ENCODE peak calls at places on chromosomes 4 and X, in nine cellular contexts. One of them, this sample, is unnamed.

GRCh38 chr4:172982151-172982590 is 186.4 kb upstream of the GALNT7 start:
- DNase-seq in GM23248: peak
- DNase-seq in CD8-positive, alpha-beta memory T cell: no peak
- DNase-seq in activated T-cell treated with anti-CD3 and anti-CD28 coated beads for 48 hours: no peak
- DNase-seq in GM12865: peak
- DNase-seq in brain microvascular endothelial cell: peak
- DNase-seq in left ventricle myocardium superior: no peak
- DNase-seq in stimulated activated effector memory CD8-positive, alpha-beta T cell treated with anti-CD3 and anti-CD28 coated beads, Interleukin-12 subunit alpha, Interleukin-12 subunit beta, amount 100 ng/mL, for 72 hours: no peak
- DNase-seq in T-helper 1 cell: no peak
- DNase-seq in this sample: peak

GRCh38 chrX:1451676-1452496 is 823 bp downstream of the ASMTL start:
- DNase-seq in GM23248: no peak
- DNase-seq in CD8-positive, alpha-beta memory T cell: no peak
- DNase-seq in activated T-cell treated with anti-CD3 and anti-CD28 coated beads for 48 hours: no peak
- DNase-seq in GM12865: no peak
- DNase-seq in brain microvascular endothelial cell: no peak
- DNase-seq in left ventricle myocardium superior: peak
- DNase-seq in stimulated activated effector memory CD8-positive, alpha-beta T cell treated with anti-CD3 and anti-CD28 coated beads, Interleukin-12 subunit alpha, Interleukin-12 subunit beta, amount 100 ng/mL, for 72 hours: no peak
- DNase-seq in T-helper 1 cell: no peak
- DNase-seq in this sample: no peak

GRCh38 chrX:105190252-105190853 is 30.1 kb downstream of the TEX13A start:
- DNase-seq in GM23248: peak
- DNase-seq in CD8-positive, alpha-beta memory T cell: no peak
- DNase-seq in activated T-cell treated with anti-CD3 and anti-CD28 coated beads for 48 hours: no peak
- DNase-seq in GM12865: peak
- DNase-seq in brain microvascular endothelial cell: peak
- DNase-seq in left ventricle myocardium superior: no peak
- DNase-seq in stimulated activated effector memory CD8-positive, alpha-beta T cell treated with anti-CD3 and anti-CD28 coated beads, Interleukin-12 subunit alpha, Interleukin-12 subunit beta, amount 100 ng/mL, for 72 hours: no peak
- DNase-seq in T-helper 1 cell: peak
- DNase-seq in this sample: no peak

GRCh38 chr4:183171484-183172267 is 72.6 kb downstream of the WWC2 start:
- DNase-seq in GM23248: peak
- DNase-seq in CD8-positive, alpha-beta memory T cell: no peak
- DNase-seq in activated T-cell treated with anti-CD3 and anti-CD28 coated beads for 48 hours: no peak
- DNase-seq in GM12865: no peak
- DNase-seq in brain microvascular endothelial cell: no peak
- DNase-seq in left ventricle myocardium superior: no peak
- DNase-seq in stimulated activated effector memory CD8-positive, alpha-beta T cell treated with anti-CD3 and anti-CD28 coated beads, Interleukin-12 subunit alpha, Interleukin-12 subunit beta, amount 100 ng/mL, for 72 hours: no peak
- DNase-seq in T-helper 1 cell: no peak
- DNase-seq in this sample: no peak

GRCh38 chr4:101304916-101305315 is 42.4 kb downstream of the PPP3CA start:
- DNase-seq in GM23248: peak
- DNase-seq in CD8-positive, alpha-beta memory T cell: no peak
- DNase-seq in activated T-cell treated with anti-CD3 and anti-CD28 coated beads for 48 hours: no peak
- DNase-seq in GM12865: no peak
- DNase-seq in brain microvascular endothelial cell: peak
- DNase-seq in left ventricle myocardium superior: no peak
- DNase-seq in stimulated activated effector memory CD8-positive, alpha-beta T cell treated with anti-CD3 and anti-CD28 coated beads, Interleukin-12 subunit alpha, Interleukin-12 subunit beta, amount 100 ng/mL, for 72 hours: no peak
- DNase-seq in T-helper 1 cell: no peak
- DNase-seq in this sample: no peak

GRCh38 chrX:71998836-71999509 is 88.3 kb downstream of the NHSL2 start:
- DNase-seq in GM23248: peak
- DNase-seq in CD8-positive, alpha-beta memory T cell: peak
- DNase-seq in activated T-cell treated with anti-CD3 and anti-CD28 coated beads for 48 hours: no peak
- DNase-seq in GM12865: peak
- DNase-seq in brain microvascular endothelial cell: no peak
- DNase-seq in left ventricle myocardium superior: no peak
- DNase-seq in stimulated activated effector memory CD8-positive, alpha-beta T cell treated with anti-CD3 and anti-CD28 coated beads, Interleukin-12 subunit alpha, Interleukin-12 subunit beta, amount 100 ng/mL, for 72 hours: no peak
- DNase-seq in T-helper 1 cell: peak
- DNase-seq in this sample: no peak

GRCh38 chr4:85669204-85669603 is 194.3 kb downstream of the ARHGAP24 start:
- DNase-seq in GM23248: no peak
- DNase-seq in CD8-positive, alpha-beta memory T cell: no peak
- DNase-seq in activated T-cell treated with anti-CD3 and anti-CD28 coated beads for 48 hours: no peak
- DNase-seq in GM12865: no peak
- DNase-seq in brain microvascular endothelial cell: no peak
- DNase-seq in left ventricle myocardium superior: no peak
- DNase-seq in stimulated activated effector memory CD8-positive, alpha-beta T cell treated with anti-CD3 and anti-CD28 coated beads, Interleukin-12 subunit alpha, Interleukin-12 subunit beta, amount 100 ng/mL, for 72 hours: no peak
- DNase-seq in T-helper 1 cell: no peak
- DNase-seq in this sample: no peak

GRCh38 chr4:112130903-112131302 is 14.4 kb upstream of the FAM241A start:
- DNase-seq in GM23248: peak
- DNase-seq in CD8-positive, alpha-beta memory T cell: no peak
- DNase-seq in activated T-cell treated with anti-CD3 and anti-CD28 coated beads for 48 hours: no peak
- DNase-seq in GM12865: no peak
- DNase-seq in brain microvascular endothelial cell: no peak
- DNase-seq in left ventricle myocardium superior: no peak
- DNase-seq in stimulated activated effector memory CD8-positive, alpha-beta T cell treated with anti-CD3 and anti-CD28 coated beads, Interleukin-12 subunit alpha, Interleukin-12 subunit beta, amount 100 ng/mL, for 72 hours: no peak
- DNase-seq in T-helper 1 cell: no peak
- DNase-seq in this sample: no peak

GRCh38 chr4:55004831-55005230 is 120.6 kb downstream of the KDR start:
- DNase-seq in GM23248: no peak
- DNase-seq in CD8-positive, alpha-beta memory T cell: no peak
- DNase-seq in activated T-cell treated with anti-CD3 and anti-CD28 coated beads for 48 hours: no peak
- DNase-seq in GM12865: no peak
- DNase-seq in brain microvascular endothelial cell: peak
- DNase-seq in left ventricle myocardium superior: no peak
- DNase-seq in stimulated activated effector memory CD8-positive, alpha-beta T cell treated with anti-CD3 and anti-CD28 coated beads, Interleukin-12 subunit alpha, Interleukin-12 subunit beta, amount 100 ng/mL, for 72 hours: no peak
- DNase-seq in T-helper 1 cell: no peak
- DNase-seq in this sample: no peak

GRCh38 chr4:76301068-76301774 is 5.3 kb upstream of the STBD1 start:
- DNase-seq in GM23248: peak
- DNase-seq in CD8-positive, alpha-beta memory T cell: no peak
- DNase-seq in activated T-cell treated with anti-CD3 and anti-CD28 coated beads for 48 hours: peak
- DNase-seq in GM12865: peak
- DNase-seq in brain microvascular endothelial cell: peak
- DNase-seq in left ventricle myocardium superior: no peak
- DNase-seq in stimulated activated effector memory CD8-positive, alpha-beta T cell treated with anti-CD3 and anti-CD28 coated beads, Interleukin-12 subunit alpha, Interleukin-12 subunit beta, amount 100 ng/mL, for 72 hours: peak
- DNase-seq in T-helper 1 cell: peak
- DNase-seq in this sample: peak

GRCh38 chrX:40105791-40106676 is 8.3 kb upstream of the BCOR start:
- DNase-seq in GM23248: peak
- DNase-seq in CD8-positive, alpha-beta memory T cell: peak
- DNase-seq in activated T-cell treated with anti-CD3 and anti-CD28 coated beads for 48 hours: peak
- DNase-seq in GM12865: peak
- DNase-seq in brain microvascular endothelial cell: no peak
- DNase-seq in left ventricle myocardium superior: peak
- DNase-seq in stimulated activated effector memory CD8-positive, alpha-beta T cell treated with anti-CD3 and anti-CD28 coated beads, Interleukin-12 subunit alpha, Interleukin-12 subunit beta, amount 100 ng/mL, for 72 hours: peak
- DNase-seq in T-helper 1 cell: peak
- DNase-seq in this sample: peak

GRCh38 chr4:80788798-80789197 is 241.7 kb upstream of the BMP3 start:
- DNase-seq in GM23248: peak
- DNase-seq in CD8-positive, alpha-beta memory T cell: no peak
- DNase-seq in activated T-cell treated with anti-CD3 and anti-CD28 coated beads for 48 hours: no peak
- DNase-seq in GM12865: no peak
- DNase-seq in brain microvascular endothelial cell: no peak
- DNase-seq in left ventricle myocardium superior: no peak
- DNase-seq in stimulated activated effector memory CD8-positive, alpha-beta T cell treated with anti-CD3 and anti-CD28 coated beads, Interleukin-12 subunit alpha, Interleukin-12 subunit beta, amount 100 ng/mL, for 72 hours: no peak
- DNase-seq in T-helper 1 cell: no peak
- DNase-seq in this sample: no peak

GRCh38 chr4:108887034-108887433 is 124.2 kb upstream of the ETNPPL start:
- DNase-seq in GM23248: no peak
- DNase-seq in CD8-positive, alpha-beta memory T cell: no peak
- DNase-seq in activated T-cell treated with anti-CD3 and anti-CD28 coated beads for 48 hours: no peak
- DNase-seq in GM12865: no peak
- DNase-seq in brain microvascular endothelial cell: no peak
- DNase-seq in left ventricle myocardium superior: no peak
- DNase-seq in stimulated activated effector memory CD8-positive, alpha-beta T cell treated with anti-CD3 and anti-CD28 coated beads, Interleukin-12 subunit alpha, Interleukin-12 subunit beta, amount 100 ng/mL, for 72 hours: no peak
- DNase-seq in T-helper 1 cell: no peak
- DNase-seq in this sample: no peak

GRCh38 chrX:150293311-150294013 is 69.7 kb upstream of the MAMLD1 start:
- DNase-seq in GM23248: no peak
- DNase-seq in CD8-positive, alpha-beta memory T cell: no peak
- DNase-seq in activated T-cell treated with anti-CD3 and anti-CD28 coated beads for 48 hours: no peak
- DNase-seq in GM12865: no peak
- DNase-seq in brain microvascular endothelial cell: no peak
- DNase-seq in left ventricle myocardium superior: no peak
- DNase-seq in stimulated activated effector memory CD8-positive, alpha-beta T cell treated with anti-CD3 and anti-CD28 coated beads, Interleukin-12 subunit alpha, Interleukin-12 subunit beta, amount 100 ng/mL, for 72 hours: no peak
- DNase-seq in T-helper 1 cell: no peak
- DNase-seq in this sample: no peak

GRCh38 chr4:92387459-92388069 is 83.8 kb downstream of the GRID2 start:
- DNase-seq in GM23248: peak
- DNase-seq in CD8-positive, alpha-beta memory T cell: no peak
- DNase-seq in activated T-cell treated with anti-CD3 and anti-CD28 coated beads for 48 hours: no peak
- DNase-seq in GM12865: peak
- DNase-seq in brain microvascular endothelial cell: peak
- DNase-seq in left ventricle myocardium superior: no peak
- DNase-seq in stimulated activated effector memory CD8-positive, alpha-beta T cell treated with anti-CD3 and anti-CD28 coated beads, Interleukin-12 subunit alpha, Interleukin-12 subunit beta, amount 100 ng/mL, for 72 hours: no peak
- DNase-seq in T-helper 1 cell: no peak
- DNase-seq in this sample: no peak

GRCh38 chr4:76607266-76607799 is 172.3 kb downstream of the SHROOM3 start:
- DNase-seq in GM23248: peak
- DNase-seq in CD8-positive, alpha-beta memory T cell: no peak
- DNase-seq in activated T-cell treated with anti-CD3 and anti-CD28 coated beads for 48 hours: no peak
- DNase-seq in GM12865: peak
- DNase-seq in brain microvascular endothelial cell: no peak
- DNase-seq in left ventricle myocardium superior: no peak
- DNase-seq in stimulated activated effector memory CD8-positive, alpha-beta T cell treated with anti-CD3 and anti-CD28 coated beads, Interleukin-12 subunit alpha, Interleukin-12 subunit beta, amount 100 ng/mL, for 72 hours: no peak
- DNase-seq in T-helper 1 cell: no peak
- DNase-seq in this sample: peak

GRCh38 chr4:23827971-23828680 is 61.7 kb downstream of the PPARGC1A start:
- DNase-seq in GM23248: no peak
- DNase-seq in CD8-positive, alpha-beta memory T cell: no peak
- DNase-seq in activated T-cell treated with anti-CD3 and anti-CD28 coated beads for 48 hours: no peak
- DNase-seq in GM12865: no peak
- DNase-seq in brain microvascular endothelial cell: no peak
- DNase-seq in left ventricle myocardium superior: no peak
- DNase-seq in stimulated activated effector memory CD8-positive, alpha-beta T cell treated with anti-CD3 and anti-CD28 coated beads, Interleukin-12 subunit alpha, Interleukin-12 subunit beta, amount 100 ng/mL, for 72 hours: no peak
- DNase-seq in T-helper 1 cell: no peak
- DNase-seq in this sample: no peak

GRCh38 chr4:51843309-51844156 is 580 bp downstream of the DCUN1D4 start:
- DNase-seq in GM23248: peak
- DNase-seq in CD8-positive, alpha-beta memory T cell: peak
- DNase-seq in activated T-cell treated with anti-CD3 and anti-CD28 coated beads for 48 hours: no peak
- DNase-seq in GM12865: peak
- DNase-seq in brain microvascular endothelial cell: peak
- DNase-seq in left ventricle myocardium superior: peak
- DNase-seq in stimulated activated effector memory CD8-positive, alpha-beta T cell treated with anti-CD3 and anti-CD28 coated beads, Interleukin-12 subunit alpha, Interleukin-12 subunit beta, amount 100 ng/mL, for 72 hours: no peak
- DNase-seq in T-helper 1 cell: peak
- DNase-seq in this sample: no peak

GRCh38 chr4:37453004-37453360 is 208.4 kb downstream of the NWD2 start:
- DNase-seq in GM23248: peak
- DNase-seq in CD8-positive, alpha-beta memory T cell: peak
- DNase-seq in activated T-cell treated with anti-CD3 and anti-CD28 coated beads for 48 hours: no peak
- DNase-seq in GM12865: peak
- DNase-seq in brain microvascular endothelial cell: peak
- DNase-seq in left ventricle myocardium superior: no peak
- DNase-seq in stimulated activated effector memory CD8-positive, alpha-beta T cell treated with anti-CD3 and anti-CD28 coated beads, Interleukin-12 subunit alpha, Interleukin-12 subunit beta, amount 100 ng/mL, for 72 hours: no peak
- DNase-seq in T-helper 1 cell: peak
- DNase-seq in this sample: peak

GRCh38 chrX:53716328-53717088 is 30.0 kb upstream of the HUWE1 start:
- DNase-seq in GM23248: no peak
- DNase-seq in CD8-positive, alpha-beta memory T cell: peak
- DNase-seq in activated T-cell treated with anti-CD3 and anti-CD28 coated beads for 48 hours: no peak
- DNase-seq in GM12865: peak
- DNase-seq in brain microvascular endothelial cell: no peak
- DNase-seq in left ventricle myocardium superior: no peak
- DNase-seq in stimulated activated effector memory CD8-positive, alpha-beta T cell treated with anti-CD3 and anti-CD28 coated beads, Interleukin-12 subunit alpha, Interleukin-12 subunit beta, amount 100 ng/mL, for 72 hours: no peak
- DNase-seq in T-helper 1 cell: peak
- DNase-seq in this sample: peak

GRCh38 chr4:129336457-129336856 is 240.5 kb downstream of the C4orf33 start:
- DNase-seq in GM23248: no peak
- DNase-seq in CD8-positive, alpha-beta memory T cell: no peak
- DNase-seq in activated T-cell treated with anti-CD3 and anti-CD28 coated beads for 48 hours: no peak
- DNase-seq in GM12865: no peak
- DNase-seq in brain microvascular endothelial cell: no peak
- DNase-seq in left ventricle myocardium superior: no peak
- DNase-seq in stimulated activated effector memory CD8-positive, alpha-beta T cell treated with anti-CD3 and anti-CD28 coated beads, Interleukin-12 subunit alpha, Interleukin-12 subunit beta, amount 100 ng/mL, for 72 hours: no peak
- DNase-seq in T-helper 1 cell: no peak
- DNase-seq in this sample: no peak

GRCh38 chrX:53281321-53281822 is at the start of gene IQSEC2:
- DNase-seq in GM23248: peak
- DNase-seq in CD8-positive, alpha-beta memory T cell: no peak
- DNase-seq in activated T-cell treated with anti-CD3 and anti-CD28 coated beads for 48 hours: no peak
- DNase-seq in GM12865: no peak
- DNase-seq in brain microvascular endothelial cell: peak
- DNase-seq in left ventricle myocardium superior: peak
- DNase-seq in stimulated activated effector memory CD8-positive, alpha-beta T cell treated with anti-CD3 and anti-CD28 coated beads, Interleukin-12 subunit alpha, Interleukin-12 subunit beta, amount 100 ng/mL, for 72 hours: no peak
- DNase-seq in T-helper 1 cell: no peak
- DNase-seq in this sample: no peak

GRCh38 chr4:118280501-118281218 is 72.1 kb downstream of the PRSS12 start:
- DNase-seq in GM23248: peak
- DNase-seq in CD8-positive, alpha-beta memory T cell: peak
- DNase-seq in activated T-cell treated with anti-CD3 and anti-CD28 coated beads for 48 hours: peak
- DNase-seq in GM12865: peak
- DNase-seq in brain microvascular endothelial cell: peak
- DNase-seq in left ventricle myocardium superior: no peak
- DNase-seq in stimulated activated effector memory CD8-positive, alpha-beta T cell treated with anti-CD3 and anti-CD28 coated beads, Interleukin-12 subunit alpha, Interleukin-12 subunit beta, amount 100 ng/mL, for 72 hours: no peak
- DNase-seq in T-helper 1 cell: peak
- DNase-seq in this sample: no peak

GRCh38 chr4:25088342-25088952 is 57.7 kb upstream of the LGI2 start:
- DNase-seq in GM23248: peak
- DNase-seq in CD8-positive, alpha-beta memory T cell: no peak
- DNase-seq in activated T-cell treated with anti-CD3 and anti-CD28 coated beads for 48 hours: peak
- DNase-seq in GM12865: no peak
- DNase-seq in brain microvascular endothelial cell: peak
- DNase-seq in left ventricle myocardium superior: peak
- DNase-seq in stimulated activated effector memory CD8-positive, alpha-beta T cell treated with anti-CD3 and anti-CD28 coated beads, Interleukin-12 subunit alpha, Interleukin-12 subunit beta, amount 100 ng/mL, for 72 hours: no peak
- DNase-seq in T-helper 1 cell: no peak
- DNase-seq in this sample: peak

GRCh38 chrX:20270557-20270880 is 3.8 kb upstream of the RPS6KA3 start:
- DNase-seq in GM23248: peak
- DNase-seq in CD8-positive, alpha-beta memory T cell: no peak
- DNase-seq in activated T-cell treated with anti-CD3 and anti-CD28 coated beads for 48 hours: no peak
- DNase-seq in GM12865: no peak
- DNase-seq in brain microvascular endothelial cell: no peak
- DNase-seq in left ventricle myocardium superior: no peak
- DNase-seq in stimulated activated effector memory CD8-positive, alpha-beta T cell treated with anti-CD3 and anti-CD28 coated beads, Interleukin-12 subunit alpha, Interleukin-12 subunit beta, amount 100 ng/mL, for 72 hours: no peak
- DNase-seq in T-helper 1 cell: no peak
- DNase-seq in this sample: no peak

GRCh38 chrX:40009890-40010289 is 87.9 kb downstream of the BCOR start:
- DNase-seq in GM23248: no peak
- DNase-seq in CD8-positive, alpha-beta memory T cell: no peak
- DNase-seq in activated T-cell treated with anti-CD3 and anti-CD28 coated beads for 48 hours: no peak
- DNase-seq in GM12865: peak
- DNase-seq in brain microvascular endothelial cell: no peak
- DNase-seq in left ventricle myocardium superior: no peak
- DNase-seq in stimulated activated effector memory CD8-positive, alpha-beta T cell treated with anti-CD3 and anti-CD28 coated beads, Interleukin-12 subunit alpha, Interleukin-12 subunit beta, amount 100 ng/mL, for 72 hours: no peak
- DNase-seq in T-helper 1 cell: no peak
- DNase-seq in this sample: no peak

GRCh38 chrX:40171513-40172168 is 73.9 kb upstream of the BCOR start:
- DNase-seq in GM23248: peak
- DNase-seq in CD8-positive, alpha-beta memory T cell: no peak
- DNase-seq in activated T-cell treated with anti-CD3 and anti-CD28 coated beads for 48 hours: no peak
- DNase-seq in GM12865: peak
- DNase-seq in brain microvascular endothelial cell: no peak
- DNase-seq in left ventricle myocardium superior: peak
- DNase-seq in stimulated activated effector memory CD8-positive, alpha-beta T cell treated with anti-CD3 and anti-CD28 coated beads, Interleukin-12 subunit alpha, Interleukin-12 subunit beta, amount 100 ng/mL, for 72 hours: no peak
- DNase-seq in T-helper 1 cell: peak
- DNase-seq in this sample: peak

GRCh38 chr4:26300314-26301307 is 20.2 kb upstream of the RBPJ start:
- DNase-seq in GM23248: peak
- DNase-seq in CD8-positive, alpha-beta memory T cell: no peak
- DNase-seq in activated T-cell treated with anti-CD3 and anti-CD28 coated beads for 48 hours: no peak
- DNase-seq in GM12865: no peak
- DNase-seq in brain microvascular endothelial cell: no peak
- DNase-seq in left ventricle myocardium superior: no peak
- DNase-seq in stimulated activated effector memory CD8-positive, alpha-beta T cell treated with anti-CD3 and anti-CD28 coated beads, Interleukin-12 subunit alpha, Interleukin-12 subunit beta, amount 100 ng/mL, for 72 hours: no peak
- DNase-seq in T-helper 1 cell: no peak
- DNase-seq in this sample: no peak

GRCh38 chrX:79482686-79483085 is 115.6 kb upstream of the ITM2A start:
- DNase-seq in GM23248: no peak
- DNase-seq in CD8-positive, alpha-beta memory T cell: no peak
- DNase-seq in activated T-cell treated with anti-CD3 and anti-CD28 coated beads for 48 hours: no peak
- DNase-seq in GM12865: no peak
- DNase-seq in brain microvascular endothelial cell: no peak
- DNase-seq in left ventricle myocardium superior: no peak
- DNase-seq in stimulated activated effector memory CD8-positive, alpha-beta T cell treated with anti-CD3 and anti-CD28 coated beads, Interleukin-12 subunit alpha, Interleukin-12 subunit beta, amount 100 ng/mL, for 72 hours: no peak
- DNase-seq in T-helper 1 cell: no peak
- DNase-seq in this sample: no peak

GRCh38 chr4:96598465-96598864 is 758.6 kb downstream of the PDHA2 start:
- DNase-seq in GM23248: no peak
- DNase-seq in CD8-positive, alpha-beta memory T cell: no peak
- DNase-seq in activated T-cell treated with anti-CD3 and anti-CD28 coated beads for 48 hours: no peak
- DNase-seq in GM12865: no peak
- DNase-seq in brain microvascular endothelial cell: no peak
- DNase-seq in left ventricle myocardium superior: peak
- DNase-seq in stimulated activated effector memory CD8-positive, alpha-beta T cell treated with anti-CD3 and anti-CD28 coated beads, Interleukin-12 subunit alpha, Interleukin-12 subunit beta, amount 100 ng/mL, for 72 hours: no peak
- DNase-seq in T-helper 1 cell: no peak
- DNase-seq in this sample: no peak

This sample was measured in GM06990.